ENCODE peak calls at places on chromosome 12, in eight cellular contexts. One of them, this sample, is unnamed.

GRCh38 chr12:98587084-98587483 is 6.4 kb upstream of the SLC25A3 start:
- DNase-seq in psoas muscle: no peak
- DNase-seq in colonic mucosa: no peak
- DNase-seq in AG09319: no peak
- DNase-seq in brain microvascular endothelial cell: no peak
- DNase-seq in nephron progenitor cell: no peak
- DNase-seq in GM20000: no peak
- DNase-seq in CD14-positive monocyte: no peak
- DNase-seq in this sample: no peak

GRCh38 chr12:102059343-102059742 is 2.4 kb downstream of the WASHC3 start:
- DNase-seq in psoas muscle: no peak
- DNase-seq in colonic mucosa: no peak
- DNase-seq in AG09319: no peak
- DNase-seq in brain microvascular endothelial cell: no peak
- DNase-seq in nephron progenitor cell: no peak
- DNase-seq in GM20000: no peak
- DNase-seq in CD14-positive monocyte: no peak
- DNase-seq in this sample: no peak

GRCh38 chr12:71438670-71439361 is 782 bp upstream of the LGR5 start:
- DNase-seq in psoas muscle: no peak
- DNase-seq in colonic mucosa: no peak
- DNase-seq in AG09319: no peak
- DNase-seq in brain microvascular endothelial cell: peak
- DNase-seq in nephron progenitor cell: no peak
- DNase-seq in GM20000: peak
- DNase-seq in CD14-positive monocyte: no peak
- DNase-seq in this sample: no peak

GRCh38 chr12:24875014-24875413 is 73.9 kb downstream of the BCAT1 start:
- DNase-seq in psoas muscle: no peak
- DNase-seq in colonic mucosa: no peak
- DNase-seq in AG09319: no peak
- DNase-seq in brain microvascular endothelial cell: no peak
- DNase-seq in nephron progenitor cell: no peak
- DNase-seq in GM20000: no peak
- DNase-seq in CD14-positive monocyte: no peak
- DNase-seq in this sample: no peak

GRCh38 chr12:52615208-52615868 is 3.0 kb downstream of the KRT73 start:
- DNase-seq in psoas muscle: no peak
- DNase-seq in colonic mucosa: peak
- DNase-seq in AG09319: no peak
- DNase-seq in brain microvascular endothelial cell: no peak
- DNase-seq in nephron progenitor cell: no peak
- DNase-seq in GM20000: no peak
- DNase-seq in CD14-positive monocyte: no peak
- DNase-seq in this sample: no peak

GRCh38 chr12:67096533-67097318 is 172.4 kb upstream of the CAND1 start:
- DNase-seq in psoas muscle: no peak
- DNase-seq in colonic mucosa: no peak
- DNase-seq in AG09319: no peak
- DNase-seq in brain microvascular endothelial cell: no peak
- DNase-seq in nephron progenitor cell: no peak
- DNase-seq in GM20000: no peak
- DNase-seq in CD14-positive monocyte: no peak
- DNase-seq in this sample: no peak

GRCh38 chr12:94222351-94222750 is 74.0 kb downstream of the PLXNC1 start:
- DNase-seq in psoas muscle: no peak
- DNase-seq in colonic mucosa: no peak
- DNase-seq in AG09319: no peak
- DNase-seq in brain microvascular endothelial cell: no peak
- DNase-seq in nephron progenitor cell: no peak
- DNase-seq in GM20000: no peak
- DNase-seq in CD14-positive monocyte: no peak
- DNase-seq in this sample: no peak

GRCh38 chr12:77160931-77161330 is 95.6 kb upstream of the E2F7 start:
- DNase-seq in psoas muscle: no peak
- DNase-seq in colonic mucosa: no peak
- DNase-seq in AG09319: no peak
- DNase-seq in brain microvascular endothelial cell: no peak
- DNase-seq in nephron progenitor cell: no peak
- DNase-seq in GM20000: no peak
- DNase-seq in CD14-positive monocyte: no peak
- DNase-seq in this sample: no peak

GRCh38 chr12:66044731-66045130 is 85.8 kb downstream of the LLPH start:
- DNase-seq in psoas muscle: no peak
- DNase-seq in colonic mucosa: no peak
- DNase-seq in AG09319: no peak
- DNase-seq in brain microvascular endothelial cell: peak
- DNase-seq in nephron progenitor cell: no peak
- DNase-seq in GM20000: no peak
- DNase-seq in CD14-positive monocyte: no peak
- DNase-seq in this sample: no peak

GRCh38 chr12:127726928-127727327 is 540.0 kb upstream of the TMEM132C start:
- DNase-seq in psoas muscle: no peak
- DNase-seq in colonic mucosa: no peak
- DNase-seq in AG09319: no peak
- DNase-seq in brain microvascular endothelial cell: no peak
- DNase-seq in nephron progenitor cell: no peak
- DNase-seq in GM20000: no peak
- DNase-seq in CD14-positive monocyte: no peak
- DNase-seq in this sample: no peak

GRCh38 chr12:113658030-113658655 is 186.5 kb upstream of the LHX5 start:
- DNase-seq in psoas muscle: no peak
- DNase-seq in colonic mucosa: no peak
- DNase-seq in AG09319: no peak
- DNase-seq in brain microvascular endothelial cell: peak
- DNase-seq in nephron progenitor cell: no peak
- DNase-seq in GM20000: no peak
- DNase-seq in CD14-positive monocyte: no peak
- DNase-seq in this sample: no peak

GRCh38 chr12:49730568-49731101 is 10.7 kb upstream of the TMBIM6 start:
- DNase-seq in psoas muscle: no peak
- DNase-seq in colonic mucosa: no peak
- DNase-seq in AG09319: no peak
- DNase-seq in brain microvascular endothelial cell: no peak
- DNase-seq in nephron progenitor cell: no peak
- DNase-seq in GM20000: no peak
- DNase-seq in CD14-positive monocyte: no peak
- DNase-seq in this sample: no peak

GRCh38 chr12:49730050-49730449 is 11.3 kb upstream of the TMBIM6 start:
- DNase-seq in psoas muscle: no peak
- DNase-seq in colonic mucosa: no peak
- DNase-seq in AG09319: no peak
- DNase-seq in brain microvascular endothelial cell: no peak
- DNase-seq in nephron progenitor cell: no peak
- DNase-seq in GM20000: no peak
- DNase-seq in CD14-positive monocyte: no peak
- DNase-seq in this sample: no peak

GRCh38 chr12:49728446-49728845 is 12.9 kb upstream of the TMBIM6 start:
- DNase-seq in psoas muscle: no peak
- DNase-seq in colonic mucosa: no peak
- DNase-seq in AG09319: no peak
- DNase-seq in brain microvascular endothelial cell: no peak
- DNase-seq in nephron progenitor cell: no peak
- DNase-seq in GM20000: no peak
- DNase-seq in CD14-positive monocyte: no peak
- DNase-seq in this sample: no peak

GRCh38 chr12:49733219-49734017 is 7.9 kb upstream of the TMBIM6 start:
- DNase-seq in psoas muscle: no peak
- DNase-seq in colonic mucosa: no peak
- DNase-seq in AG09319: no peak
- DNase-seq in brain microvascular endothelial cell: no peak
- DNase-seq in nephron progenitor cell: no peak
- DNase-seq in GM20000: no peak
- DNase-seq in CD14-positive monocyte: no peak
- DNase-seq in this sample: no peak
- TF ChIP-seq CTCF in psoas muscle: no peak
- TF ChIP-seq CTCF in colonic mucosa: no peak
- TF ChIP-seq CTCF in AG09319: no peak
- TF ChIP-seq CTCF in brain microvascular endothelial cell: peak
- TF ChIP-seq CTCF in nephron progenitor cell: no peak
- TF ChIP-seq CTCF in GM20000: no peak
- TF ChIP-seq CTCF in CD14-positive monocyte: no peak
- TF ChIP-seq CTCF in this sample: no peak

GRCh38 chr12:58584885-58585284 is 335.4 kb downstream of the LRIG3 start:
- DNase-seq in psoas muscle: no peak
- DNase-seq in colonic mucosa: no peak
- DNase-seq in AG09319: no peak
- DNase-seq in brain microvascular endothelial cell: peak
- DNase-seq in nephron progenitor cell: no peak
- DNase-seq in GM20000: no peak
- DNase-seq in CD14-positive monocyte: no peak
- DNase-seq in this sample: no peak
- TF ChIP-seq CTCF in psoas muscle: no peak
- TF ChIP-seq CTCF in colonic mucosa: no peak
- TF ChIP-seq CTCF in AG09319: no peak
- TF ChIP-seq CTCF in brain microvascular endothelial cell: no peak
- TF ChIP-seq CTCF in nephron progenitor cell: no peak
- TF ChIP-seq CTCF in GM20000: no peak
- TF ChIP-seq CTCF in CD14-positive monocyte: no peak
- TF ChIP-seq CTCF in this sample: no peak

DNA sequence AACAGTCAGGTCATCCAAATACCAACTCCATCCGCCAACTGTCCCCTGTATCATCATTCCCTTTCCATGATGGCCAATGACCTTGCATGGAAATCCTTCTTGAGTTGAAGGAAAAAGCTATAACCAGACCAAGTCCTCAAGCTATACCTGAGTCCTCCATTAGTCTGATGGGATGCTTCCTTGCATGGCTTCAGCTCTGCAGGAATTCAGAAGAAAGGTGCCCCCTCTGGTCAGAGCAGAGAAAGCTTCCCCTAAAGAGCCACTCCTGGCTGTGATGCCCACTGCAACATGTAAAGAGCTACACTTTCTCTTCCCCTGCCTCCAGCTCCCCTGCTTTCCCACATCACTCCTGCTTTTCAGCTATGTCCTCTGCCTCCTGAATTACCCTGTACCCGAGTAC is 43.1 kb upstream of the FKBP4 start:
- DNase-seq in psoas muscle: no peak
- DNase-seq in colonic mucosa: no peak
- DNase-seq in AG09319: no peak
- DNase-seq in brain microvascular endothelial cell: no peak
- DNase-seq in nephron progenitor cell: no peak
- DNase-seq in GM20000: no peak
- DNase-seq in CD14-positive monocyte: no peak
- DNase-seq in this sample: no peak
- TF ChIP-seq CTCF in psoas muscle: no peak
- TF ChIP-seq CTCF in colonic mucosa: no peak
- TF ChIP-seq CTCF in AG09319: no peak
- TF ChIP-seq CTCF in brain microvascular endothelial cell: no peak
- TF ChIP-seq CTCF in nephron progenitor cell: no peak
- TF ChIP-seq CTCF in GM20000: no peak
- TF ChIP-seq CTCF in CD14-positive monocyte: no peak
- TF ChIP-seq CTCF in this sample: no peak

DNA sequence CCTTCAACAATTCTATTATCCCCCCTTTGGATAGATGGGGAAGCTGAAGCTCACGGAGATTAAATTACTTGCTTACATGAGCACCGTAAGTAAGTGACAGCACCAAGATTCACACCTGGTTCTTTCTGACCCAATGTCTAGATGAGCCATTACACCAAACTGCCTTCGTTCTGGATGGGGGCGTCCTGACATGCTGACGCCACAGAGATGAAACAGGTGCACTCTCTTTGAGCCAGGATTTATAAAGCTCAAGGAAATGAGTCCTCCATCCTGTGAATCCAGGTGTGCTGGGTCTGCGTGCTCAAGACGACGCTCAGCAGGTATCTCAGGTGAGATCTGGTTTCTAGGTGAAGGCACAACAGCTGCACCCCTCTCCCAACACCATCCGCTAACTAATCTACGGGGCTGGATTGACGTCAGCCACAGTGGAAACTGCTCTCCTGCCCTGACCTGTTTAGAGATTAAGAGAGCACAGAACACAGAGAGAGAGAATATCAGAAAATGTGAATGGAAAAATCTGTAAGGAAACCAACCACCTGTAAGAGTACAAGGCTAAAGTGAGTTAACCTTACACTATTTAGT is 61.6 kb downstream of the KSR2 start:
- DNase-seq in psoas muscle: no peak
- DNase-seq in colonic mucosa: no peak
- DNase-seq in AG09319: no peak
- DNase-seq in brain microvascular endothelial cell: no peak
- DNase-seq in nephron progenitor cell: no peak
- DNase-seq in GM20000: no peak
- DNase-seq in CD14-positive monocyte: no peak
- DNase-seq in this sample: no peak
- TF ChIP-seq CTCF in psoas muscle: no peak
- TF ChIP-seq CTCF in colonic mucosa: no peak
- TF ChIP-seq CTCF in AG09319: no peak
- TF ChIP-seq CTCF in brain microvascular endothelial cell: no peak
- TF ChIP-seq CTCF in nephron progenitor cell: no peak
- TF ChIP-seq CTCF in GM20000: no peak
- TF ChIP-seq CTCF in CD14-positive monocyte: no peak
- TF ChIP-seq CTCF in this sample: no peak

DNA sequence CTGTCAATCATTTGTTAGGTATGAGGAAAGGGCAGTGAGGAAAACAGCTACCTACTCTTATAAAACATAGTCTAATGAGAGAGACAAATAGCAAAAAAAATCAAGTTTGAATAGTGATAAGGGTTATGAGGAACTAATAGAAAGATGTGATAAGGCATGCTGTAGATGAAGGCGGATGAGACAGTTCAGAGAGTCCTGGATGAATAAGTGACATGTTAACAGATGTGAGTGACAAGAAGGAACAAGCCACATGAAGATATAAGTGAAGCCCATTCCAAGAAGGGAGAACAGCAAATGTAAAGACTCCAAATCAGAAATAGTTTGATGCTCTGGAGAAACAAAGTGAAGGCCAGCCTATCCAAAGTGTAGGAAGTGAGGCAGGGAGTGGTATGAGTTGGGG is 154.1 kb upstream of the SYT10 start:
- DNase-seq in psoas muscle: no peak
- DNase-seq in colonic mucosa: no peak
- DNase-seq in AG09319: no peak
- DNase-seq in brain microvascular endothelial cell: no peak
- DNase-seq in nephron progenitor cell: no peak
- DNase-seq in GM20000: no peak
- DNase-seq in CD14-positive monocyte: no peak
- DNase-seq in this sample: no peak
- TF ChIP-seq CTCF in psoas muscle: no peak
- TF ChIP-seq CTCF in colonic mucosa: no peak
- TF ChIP-seq CTCF in AG09319: no peak
- TF ChIP-seq CTCF in brain microvascular endothelial cell: no peak
- TF ChIP-seq CTCF in nephron progenitor cell: no peak
- TF ChIP-seq CTCF in GM20000: no peak
- TF ChIP-seq CTCF in CD14-positive monocyte: no peak
- TF ChIP-seq CTCF in this sample: no peak

This sample was measured in gastrocnemius medialis.